ENCODE peak calls at places on chromosomes 4 and X, in seven cellular contexts. E, Z, N, O, Q, J and T are unnamed samples.

GRCh38 chr4:115159141-115159540 is 45.7 kb upstream of the NDST4 start:
- DNase-seq in E (no peak), Q (no peak), O (no peak), N (no peak), J (no peak), Z (no peak), T (no peak)

GRCh38 chrX:1576201-1577101 is 15.0 kb upstream of the AKAP17A start:
- DNase-seq in J (no peak), Q (no peak), O (no peak), E (no peak), Z (peak), N (no peak), T (no peak)

GRCh38 chr4:97142893-97143292 is 1000.4 kb downstream of the STPG2 start:
- DNase-seq in N (no peak), E (no peak), Z (no peak), J (no peak), Q (no peak), O (no peak), T (no peak)

GRCh38 chr4:161642708-161643107 is 521.1 kb downstream of the FSTL5 start:
- DNase-seq in E (peak), N (no peak), J (no peak), O (no peak), Z (no peak), Q (no peak), T (peak)

GRCh38 chrX:153973127-153974002 is 811 bp downstream of the TMEM187 start:
- DNase-seq in N (no peak), J (no peak), O (no peak), Q (no peak), E (no peak), Z (no peak), T (no peak)

GRCh38 chr4:188016754-188017153 is 21.2 kb downstream of the ZFP42 start:
- DNase-seq in N (no peak), O (no peak), Q (no peak), E (no peak), Z (no peak), J (no peak), T (no peak)

GRCh38 chr4:78059524-78059889 is 2.4 kb downstream of the FRAS1 start:
- DNase-seq in O (no peak), N (peak), Q (peak), E (peak), J (peak), Z (peak), T (peak)

GRCh38 chrX:20061869-20062254 is 54.8 kb downstream of the MAP7D2 start:
- DNase-seq in Z (no peak), O (no peak), E (peak), J (no peak), Q (no peak), N (no peak), T (peak)

GRCh38 chrX:41045960-41046567 is 39.2 kb upstream of the USP9X start:
- DNase-seq in Z (no peak), O (no peak), N (no peak), J (no peak), Q (no peak), E (no peak), T (peak)

GRCh38 chr4:184348311-184349233 is 125.8 kb downstream of the IRF2 start:
- DNase-seq in Q (peak), Z (peak), O (no peak), N (no peak), E (no peak), J (no peak), T (no peak)

GRCh38 chr4:108030332-108030731 is 40.6 kb downstream of the HADH start:
- DNase-seq in Z (no peak), J (peak), E (peak), N (no peak), Q (no peak), O (no peak), T (peak)

GRCh38 chr4:3725936-3726895 is 40.0 kb upstream of the ADRA2C start:
- DNase-seq in J (no peak), O (no peak), E (no peak), Q (no peak), N (no peak), Z (no peak), T (no peak)

GRCh38 chr4:101191302-101192098 is 155.8 kb downstream of the PPP3CA start:
- DNase-seq in Z (peak), Q (peak), J (no peak), N (peak), O (no peak), E (no peak), T (no peak)

GRCh38 chr4:117311989-117312388 is 226.6 kb upstream of the TRAM1L1 start:
- DNase-seq in N (no peak), Z (no peak), Q (no peak), E (no peak), J (no peak), O (no peak), T (no peak)

GRCh38 chr4:37588150-37588549 is 98.0 kb downstream of the RELL1 start:
- DNase-seq in E (no peak), J (no peak), Q (no peak), Z (no peak), N (no peak), O (no peak), T (no peak)

GRCh38 chr4:167873536-167873935 is 218.8 kb upstream of the ANXA10 start:
- DNase-seq in Q (no peak), Z (no peak), E (no peak), O (no peak), N (no peak), J (no peak), T (no peak)

GRCh38 chrX:132411310-132411977 is 77.4 kb downstream of the MBNL3 start:
- DNase-seq in E (no peak), O (no peak), N (no peak), J (no peak), Z (no peak), Q (no peak), T (no peak)

GRCh38 chr4:124111922-124112321 is 600.6 kb downstream of the ANKRD50 start:
- DNase-seq in E (peak), J (peak), O (no peak), N (no peak), Z (no peak), Q (no peak), T (peak)

GRCh38 chrX:72262077-72262476 is 15.0 kb downstream of the RPS4X start:
- DNase-seq in O (no peak), N (no peak), Z (no peak), E (no peak), Q (no peak), J (no peak), T (no peak)

GRCh38 chr4:7256989-7257810 is 64.9 kb downstream of the SORCS2 start:
- DNase-seq in N (no peak), O (no peak), Q (peak), J (no peak), Z (no peak), E (no peak), T (no peak)

GRCh38 chr4:37889849-37890500 is 909 bp upstream of the TBC1D1 start:
- DNase-seq in Z (no peak), J (no peak), N (peak), Q (peak), E (no peak), O (no peak), T (no peak)

GRCh38 chr4:24992968-24993367 is 37.8 kb downstream of the LGI2 start:
- DNase-seq in Z (no peak), O (no peak), N (no peak), Q (no peak), E (no peak), J (no peak), T (no peak)

GRCh38 chr4:6668391-6668790 is 25.3 kb upstream of the S100P start:
- DNase-seq in E (peak), Z (no peak), J (no peak), N (no peak), O (no peak), Q (no peak), T (peak)

GRCh38 chr4:185634066-185634652 is 98.9 kb upstream of the PDLIM3 start:
- DNase-seq in Z (no peak), E (peak), N (no peak), J (peak), O (no peak), Q (no peak), T (peak)

GRCh38 chr4:147799986-147800555 is 68.2 kb downstream of the ARHGAP10 start:
- DNase-seq in Z (no peak), E (no peak), J (no peak), O (peak), Q (no peak), N (no peak), T (no peak)

DNA sequence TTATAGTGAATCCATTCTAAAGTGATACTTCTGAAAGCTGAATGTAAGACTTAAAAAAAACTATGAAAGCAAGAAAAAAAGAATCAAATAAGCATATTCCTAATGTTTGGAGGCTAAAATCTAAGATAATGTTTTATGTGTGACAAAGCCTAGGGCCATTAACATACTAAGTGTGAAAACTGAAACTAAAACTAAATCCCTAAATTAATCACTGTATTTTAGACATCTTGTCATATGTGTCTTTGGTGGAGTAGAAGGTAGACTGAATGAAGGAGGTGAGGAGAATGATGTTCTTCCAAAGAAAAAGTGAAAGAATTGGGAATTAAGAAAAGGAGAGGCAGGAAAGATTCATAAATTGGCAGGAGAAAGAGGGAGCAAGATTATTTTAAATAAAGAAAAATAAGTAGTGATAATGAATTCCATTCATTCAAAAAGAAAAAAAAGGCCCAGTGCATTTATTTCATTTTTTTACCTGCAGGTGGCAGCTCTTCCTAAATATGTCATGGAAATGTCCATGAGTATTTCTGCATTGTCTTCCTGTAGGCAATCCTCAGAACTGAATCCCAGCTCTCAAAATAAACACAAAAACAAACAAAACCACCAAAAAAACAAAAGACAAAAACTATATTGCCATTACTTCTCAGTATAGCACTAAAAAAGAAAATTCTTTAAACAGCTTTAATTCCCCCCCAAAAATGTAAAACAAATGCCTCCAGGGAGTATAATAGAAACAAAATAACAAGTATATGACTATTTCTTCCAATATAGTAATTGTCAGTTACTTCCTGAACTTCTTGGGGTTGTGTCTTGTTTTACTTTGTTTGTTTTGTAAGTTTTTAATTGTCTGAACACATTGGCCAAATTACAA is 17.0 kb upstream of the AP1AR start:
- DNase-seq in J (peak), E (peak), O (no peak), Z (no peak), N (no peak), Q (no peak), T (peak)
- TF ChIP-seq CTCF in J (peak), E (peak), O (peak), Z (no peak), N (peak), Q (no peak), T (peak)

DNA sequence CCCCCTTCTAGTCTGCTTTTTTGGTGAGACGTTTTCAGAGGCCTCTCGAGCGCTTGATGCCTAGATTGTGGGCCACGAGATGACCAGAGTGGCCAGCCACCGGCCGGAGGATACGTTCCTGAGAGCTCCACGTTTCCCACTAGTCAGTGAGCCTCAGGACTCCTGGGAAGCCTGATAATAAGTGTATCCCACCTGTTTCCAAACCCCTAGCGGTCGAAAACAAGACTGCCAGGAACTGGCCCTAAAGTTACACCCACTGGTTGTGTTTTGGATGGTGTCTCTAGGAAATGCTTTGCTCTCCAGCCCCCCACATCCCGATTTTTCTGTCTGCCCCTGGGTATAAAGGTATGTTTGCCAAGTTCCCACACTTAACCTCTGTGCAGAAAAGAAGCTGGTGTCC is 4.6 kb upstream of the RS1 start:
- DNase-seq in J (no peak), E (no peak), N (no peak), Z (no peak), O (no peak), Q (no peak), T (no peak)
- TF ChIP-seq CTCF in J (peak), E (no peak), N (no peak), Z (no peak), O (no peak), Q (no peak), T (no peak)

GRCh38 chrX:73850124-73851013 is 287.4 kb downstream of the CHIC1 start:
- DNase-seq in E (peak), O (no peak), Q (peak), J (peak), Z (peak), N (no peak), T (peak)

GRCh38 chrX:73849054-73849453 is 286.1 kb downstream of the CHIC1 start:
- DNase-seq in E (no peak), N (no peak), Z (no peak), Q (no peak), J (no peak), O (no peak), T (no peak)

GRCh38 chrX:73852022-73852421 is 289.0 kb downstream of the CHIC1 start:
- DNase-seq in Q (no peak), Z (no peak), N (no peak), O (no peak), J (no peak), E (no peak), T (no peak)

GRCh38 chrX:73851014-73852009 is 288.3 kb downstream of the CHIC1 start:
- DNase-seq in O (no peak), Q (peak), E (no peak), Z (peak), N (peak), J (no peak), T (peak)

GRCh38 chrX:73847991-73848390 is 285.0 kb downstream of the CHIC1 start:
- DNase-seq in O (no peak), Q (no peak), J (no peak), E (no peak), N (no peak), Z (no peak), T (no peak)
- TF ChIP-seq CTCF in O (no peak), Q (no peak), J (no peak), E (peak), N (no peak), Z (no peak), T (no peak)

DNA sequence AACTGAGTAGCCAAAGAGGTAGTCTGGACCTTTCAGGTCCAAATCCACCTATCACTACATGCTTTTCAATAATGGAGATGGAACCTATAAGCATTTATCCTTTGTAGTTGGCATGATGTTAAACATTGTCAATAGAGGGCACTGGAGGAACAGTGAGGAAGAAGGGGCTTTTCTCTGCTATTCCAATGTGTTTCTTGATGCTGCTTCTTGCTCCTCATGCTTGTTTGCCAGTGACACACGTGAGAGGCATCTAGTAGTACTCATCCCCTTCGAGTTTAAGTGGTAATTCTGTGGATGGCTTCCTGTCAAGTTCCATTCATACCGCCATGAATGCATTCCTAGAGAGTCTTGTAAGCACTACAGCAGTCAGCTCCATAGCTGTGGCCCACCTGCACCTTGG is 84.0 kb downstream of the NAA11 start:
- DNase-seq in Z (no peak), E (peak), J (peak), O (no peak), Q (no peak), N (no peak), T (peak)
- TF ChIP-seq CTCF in Z (no peak), E (peak), J (no peak), O (no peak), Q (no peak), N (no peak), T (peak)

GRCh38 chrX:129462707-129463106 is 60.6 kb downstream of the SMARCA1 start:
- DNase-seq in Z (no peak), Q (no peak), J (no peak), N (no peak), E (peak), O (no peak), T (no peak)
- TF ChIP-seq CTCF in Z (no peak), Q (no peak), J (no peak), N (no peak), E (peak), O (no peak), T (no peak)

GRCh38 chr4:165207431-165208321 is at the start of gene KLHL2:
- DNase-seq in O (peak), Z (peak), Q (peak), J (no peak), E (peak), N (peak), T (peak)
- TF ChIP-seq CTCF in O (no peak), Z (no peak), Q (no peak), J (no peak), E (no peak), N (no peak), T (no peak)

DNA sequence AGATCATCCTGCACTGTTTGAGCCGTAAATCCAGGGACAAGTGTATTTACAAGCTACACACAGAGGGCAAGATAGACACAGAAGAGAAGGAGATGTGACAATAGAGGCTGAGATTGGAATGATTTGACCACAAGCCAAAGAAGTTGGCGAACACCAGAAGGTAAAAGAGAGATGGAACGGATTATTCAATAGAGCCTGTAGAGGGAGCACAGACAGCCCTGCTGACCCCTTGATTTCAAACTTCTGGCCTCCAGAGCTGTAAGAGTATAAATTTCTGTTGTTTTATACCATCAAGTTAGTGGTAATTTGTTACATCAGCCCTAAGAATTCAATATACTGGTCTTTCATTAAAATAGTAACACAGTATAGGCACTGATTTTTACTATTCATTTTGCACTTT is 447.8 kb downstream of the FAT4 start:
- DNase-seq in N (no peak), Z (no peak), O (no peak), Q (no peak), J (no peak), E (peak), T (no peak)
- TF ChIP-seq CTCF in N (no peak), Z (no peak), O (no peak), Q (no peak), J (peak), E (peak), T (no peak)